ENCODE peak calls at places on chromosome 3, in eight cellular contexts. K is HL-60; D is uterus; G is Peyer's patch; N is type B pancreatic cell; U is CD8-positive, alpha-beta T cell; A is astrocyte; Q is activated B cell treated with CpG ODN at 0.5 μM for 24 hours. H is an unnamed sample.

GRCh38 chr3:56818156-56818985 is 16.6 kb upstream of the ARHGEF3 start:
- DNase-seq in G (no peak), A (no peak), U (no peak), D (no peak), N (no peak), K (no peak), Q (no peak), H (no peak)

GRCh38 chr3:42803800-42804112 is 534 bp downstream of the HIGD1A start:
- DNase-seq in G (peak; percentile 32), A (no peak), N (peak; percentile 72), D (no peak), U (no peak), K (no peak), Q (no peak), H (no peak)

GRCh38 chr3:57446318-57446841 is 97.8 kb downstream of the DNAH12 start:
- DNase-seq in K (no peak), U (no peak), G (no peak), N (no peak), Q (no peak), D (no peak), A (peak; percentile 52), H (no peak)

GRCh38 chr3:133506215-133506901 is 67.1 kb upstream of the CDV3 start:
- DNase-seq in N (no peak), D (no peak), U (no peak), K (no peak), Q (no peak), A (no peak), G (peak; percentile 36), H (no peak)

GRCh38 chr3:141316851-141317250 is 51.5 kb upstream of the ZBTB38 start:
- DNase-seq in G (no peak), D (no peak), K (no peak), A (no peak), Q (no peak), U (no peak), N (no peak), H (no peak)

GRCh38 chr3:128242818-128243601 is 89.7 kb downstream of the EEFSEC start:
- DNase-seq in D (no peak), U (no peak), Q (no peak), G (no peak), K (peak; percentile 28), N (no peak), A (no peak), H (no peak)

GRCh38 chr3:170064108-170064507 is 26.3 kb downstream of the GPR160 start:
- DNase-seq in D (no peak), A (no peak), K (no peak), Q (no peak), N (no peak), U (no peak), G (no peak), H (no peak)

GRCh38 chr3:101531473-101532086 is 18.6 kb upstream of the SENP7 start:
- DNase-seq in G (no peak), K (no peak), Q (no peak), D (no peak), A (no peak), U (no peak), N (no peak), H (no peak)

GRCh38 chr3:11810276-11810675 is 36.4 kb downstream of the TAMM41 start:
- DNase-seq in D (no peak), A (peak; percentile 62), G (no peak), Q (no peak), N (no peak), U (no peak), K (no peak), H (no peak)

GRCh38 chr3:38555149-38555840 is 59.2 kb downstream of the EXOG start:
- DNase-seq in U (no peak), D (no peak), Q (no peak), A (no peak), K (no peak), G (no peak), N (peak; percentile 50), H (peak; percentile 16)

GRCh38 chr3:157516928-157517327 is 13.7 kb upstream of the VEPH1 start:
- DNase-seq in A (no peak), K (no peak), G (no peak), D (no peak), U (no peak), Q (no peak), N (no peak), H (no peak)

GRCh38 chr3:125062904-125063618 is 7.3 kb upstream of the HEG1 start:
- DNase-seq in Q (no peak), A (peak; percentile 98), U (no peak), K (no peak), N (no peak), G (no peak), D (no peak), H (no peak)

GRCh38 chr3:150763841-150764483 is 993 bp upstream of the SIAH2 start:
- DNase-seq in D (peak; percentile 66), K (no peak), A (no peak), Q (no peak), G (peak; percentile 66), N (no peak), U (no peak), H (no peak)

GRCh38 chr3:171135536-171135935 is 109.0 kb upstream of the SLC2A2 start:
- DNase-seq in K (no peak), N (no peak), Q (no peak), G (no peak), U (no peak), D (no peak), A (peak; percentile 21), H (no peak)

GRCh38 chr3:170499562-170500156 is 81.0 kb downstream of the CLDN11 start:
- DNase-seq in G (no peak), K (no peak), D (peak; percentile 24), N (no peak), A (no peak), U (no peak), Q (no peak), H (no peak)

GRCh38 chr3:143885803-143886427 is 37.6 kb upstream of the SLC9A9 start:
- DNase-seq in D (no peak), A (no peak), Q (no peak), K (no peak), N (no peak), U (no peak), G (no peak), H (no peak)

GRCh38 chr3:30439451-30440053 is 166.8 kb upstream of the TGFBR2 start:
- DNase-seq in G (no peak), A (no peak), D (no peak), U (no peak), N (no peak), Q (no peak), K (no peak), H (no peak)

GRCh38 chr3:29695201-29695904 is 414.5 kb downstream of the RBMS3 start:
- DNase-seq in D (no peak), A (peak; percentile 73), K (no peak), Q (no peak), U (no peak), N (no peak), G (no peak), H (no peak)

GRCh38 chr3:112303811-112304325 is 9.9 kb upstream of the SLC9C1 start:
- DNase-seq in D (peak; percentile 19), N (no peak), A (peak; percentile 29), U (peak; percentile 41), K (no peak), Q (peak; percentile 20), G (peak; percentile 36), H (no peak)

GRCh38 chr3:112306825-112307224 is 12.8 kb upstream of the SLC9C1 start:
- DNase-seq in N (no peak), U (no peak), A (no peak), G (no peak), K (no peak), Q (no peak), D (no peak), H (no peak)

GRCh38 chr3:112302061-112302830 is 8.2 kb upstream of the SLC9C1 start:
- DNase-seq in U (no peak), Q (no peak), K (no peak), G (no peak), D (no peak), A (no peak), N (no peak), H (peak; percentile 55)

GRCh38 chr3:112302881-112303761 is 9.1 kb upstream of the SLC9C1 start:
- DNase-seq in U (no peak), G (no peak), D (no peak), K (no peak), Q (no peak), N (no peak), A (peak; percentile 3), H (no peak)

GRCh38 chr3:112304611-112305010 is 10.6 kb upstream of the SLC9C1 start:
- DNase-seq in G (no peak), Q (no peak), D (no peak), K (no peak), U (no peak), N (no peak), A (peak; percentile 5), H (no peak)
- TF ChIP-seq CTCF in G (no peak), Q (no peak), D (no peak), K (no peak), U (peak; percentile 15), N (peak; percentile 75), A (peak; percentile 55), H (peak; percentile 62)

DNA sequence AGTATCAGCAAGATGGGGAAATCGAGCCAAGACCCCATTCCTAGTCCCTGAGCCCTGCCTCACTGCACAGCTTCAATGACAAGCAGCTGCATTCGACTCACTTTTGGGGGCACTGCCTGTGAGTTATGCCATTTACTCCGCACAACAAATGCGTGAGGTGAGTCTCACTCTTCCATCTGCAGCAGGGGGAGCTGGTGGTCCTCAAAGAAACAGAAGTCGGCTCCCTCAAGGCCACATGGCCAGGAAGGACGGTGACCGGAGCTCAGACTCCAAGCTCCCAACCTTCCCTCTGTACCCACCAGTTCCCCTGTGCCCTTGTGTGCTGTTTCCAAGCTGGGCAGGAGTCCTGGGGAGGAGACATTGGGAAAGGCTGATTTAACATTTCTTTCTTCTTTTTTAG is 127.7 kb upstream of the IQSEC1 start:
- DNase-seq in D (no peak), G (no peak), N (no peak), A (no peak), K (no peak), Q (no peak), U (no peak), H (no peak)
- TF ChIP-seq CTCF in D (no peak), G (no peak), N (peak; percentile 59), A (no peak), K (no peak), Q (no peak), U (no peak), H (no peak)

DNA sequence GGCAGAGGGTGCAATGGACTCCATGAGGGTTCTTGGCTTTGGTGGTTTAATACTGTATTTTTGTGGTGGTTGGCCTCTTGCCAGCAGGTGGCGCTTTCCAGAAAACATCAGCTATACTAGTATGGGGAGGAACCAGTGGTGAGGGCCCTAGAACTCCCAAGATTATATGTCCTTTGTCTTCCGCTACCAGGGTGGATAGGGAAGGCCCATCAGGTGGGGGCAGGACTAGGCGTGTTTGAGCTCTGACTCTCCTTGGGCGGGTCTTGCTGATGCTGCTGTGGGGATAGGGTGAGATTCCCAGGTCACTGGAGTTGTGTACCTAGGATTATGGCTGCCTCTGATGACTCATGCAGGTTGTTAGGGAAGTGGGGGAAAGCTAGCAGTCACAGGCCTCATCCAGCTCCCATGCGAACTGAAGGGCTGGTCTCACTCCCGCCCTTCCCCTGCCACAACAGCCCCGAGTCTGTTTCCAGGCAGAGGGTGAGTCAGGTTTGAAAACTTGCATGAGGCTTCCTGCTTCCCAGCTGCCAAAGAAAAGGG is 357.7 kb downstream of the OTOL1 start:
- DNase-seq in K (no peak), N (peak; percentile 48), D (no peak), U (no peak), A (peak; percentile 87), G (no peak), Q (no peak), H (no peak)
- TF ChIP-seq CTCF in K (peak; percentile 6), N (peak; percentile 61), D (no peak), U (no peak), A (peak; percentile 12), G (no peak), Q (no peak), H (peak; percentile 35)

GRCh38 chr3:192916455-192917257 is 1.0 kb downstream of the MB21D2 start:
- DNase-seq in Q (no peak), D (peak; percentile 61), G (peak; percentile 36), U (no peak), K (no peak), A (peak; percentile 67), N (peak; percentile 71), H (peak; percentile 39)
- TF ChIP-seq CTCF in Q (no peak), D (no peak), G (peak; percentile 18), U (no peak), K (no peak), A (no peak), N (peak; percentile 18), H (no peak)

H was measured in mesothelial cell of epicardium.